ENCODE peak calls at places on chromosomes 5 and 9, in four cellular contexts. One of them, this sample, is unnamed.

GRCh38 chr5:61332891-61333350 is 863 bp downstream of the ZSWIM6 start:
- DNase-seq in stimulated activated naive CD8-positive, alpha-beta T cell treated with anti-CD3 and anti-CD28 coated beads, Interleukin-15, Interleukin-2, amounts not matched to agents 100 U/mL and 50 U/mL, for 24 hours: peak
- DNase-seq in mammary epithelial cell: peak
- DNase-seq in EH: peak
- DNase-seq in this sample: peak

GRCh38 chr5:1109542-1110259 is 2.2 kb downstream of the SLC12A7 start:
- DNase-seq in mammary epithelial cell: no peak
- DNase-seq in EH: no peak
- DNase-seq in stimulated activated naive CD8-positive, alpha-beta T cell treated with anti-CD3 and anti-CD28 coated beads, Interleukin-15, Interleukin-2, amounts not matched to agents 100 U/mL and 50 U/mL, for 24 hours: no peak
- DNase-seq in this sample: no peak

GRCh38 chr5:26569929-26570258 is 468.5 kb downstream of the CDH9 start:
- DNase-seq in mammary epithelial cell: no peak
- DNase-seq in EH: no peak
- DNase-seq in stimulated activated naive CD8-positive, alpha-beta T cell treated with anti-CD3 and anti-CD28 coated beads, Interleukin-15, Interleukin-2, amounts not matched to agents 100 U/mL and 50 U/mL, for 24 hours: no peak
- DNase-seq in this sample: no peak

GRCh38 chr9:127264462-127265040 is at the start of gene GARNL3:
- DNase-seq in stimulated activated naive CD8-positive, alpha-beta T cell treated with anti-CD3 and anti-CD28 coated beads, Interleukin-15, Interleukin-2, amounts not matched to agents 100 U/mL and 50 U/mL, for 24 hours: no peak
- DNase-seq in mammary epithelial cell: no peak
- DNase-seq in EH: no peak
- DNase-seq in this sample: no peak

GRCh38 chr9:138104251-138105122 is 226.9 kb downstream of the CACNA1B start:
- DNase-seq in mammary epithelial cell: no peak
- DNase-seq in stimulated activated naive CD8-positive, alpha-beta T cell treated with anti-CD3 and anti-CD28 coated beads, Interleukin-15, Interleukin-2, amounts not matched to agents 100 U/mL and 50 U/mL, for 24 hours: no peak
- DNase-seq in EH: no peak
- DNase-seq in this sample: no peak

GRCh38 chr5:107524111-107524510 is 146.6 kb downstream of the EFNA5 start:
- DNase-seq in EH: no peak
- DNase-seq in mammary epithelial cell: peak
- DNase-seq in stimulated activated naive CD8-positive, alpha-beta T cell treated with anti-CD3 and anti-CD28 coated beads, Interleukin-15, Interleukin-2, amounts not matched to agents 100 U/mL and 50 U/mL, for 24 hours: no peak
- DNase-seq in this sample: peak

GRCh38 chr9:136616307-136616635 is 46.4 kb upstream of the EGFL7 start:
- DNase-seq in mammary epithelial cell: no peak
- DNase-seq in stimulated activated naive CD8-positive, alpha-beta T cell treated with anti-CD3 and anti-CD28 coated beads, Interleukin-15, Interleukin-2, amounts not matched to agents 100 U/mL and 50 U/mL, for 24 hours: no peak
- DNase-seq in EH: no peak
- DNase-seq in this sample: no peak

GRCh38 chr5:1542755-1543154 is 19.0 kb upstream of the LPCAT1 start:
- DNase-seq in EH: peak
- DNase-seq in mammary epithelial cell: peak
- DNase-seq in stimulated activated naive CD8-positive, alpha-beta T cell treated with anti-CD3 and anti-CD28 coated beads, Interleukin-15, Interleukin-2, amounts not matched to agents 100 U/mL and 50 U/mL, for 24 hours: no peak
- DNase-seq in this sample: peak

GRCh38 chr9:116904165-116904564 is 217.1 kb downstream of the TRIM32 start:
- DNase-seq in EH: no peak
- DNase-seq in mammary epithelial cell: no peak
- DNase-seq in stimulated activated naive CD8-positive, alpha-beta T cell treated with anti-CD3 and anti-CD28 coated beads, Interleukin-15, Interleukin-2, amounts not matched to agents 100 U/mL and 50 U/mL, for 24 hours: no peak
- DNase-seq in this sample: no peak

GRCh38 chr5:107557051-107557658 is 113.6 kb downstream of the EFNA5 start:
- DNase-seq in stimulated activated naive CD8-positive, alpha-beta T cell treated with anti-CD3 and anti-CD28 coated beads, Interleukin-15, Interleukin-2, amounts not matched to agents 100 U/mL and 50 U/mL, for 24 hours: no peak
- DNase-seq in mammary epithelial cell: peak
- DNase-seq in EH: peak
- DNase-seq in this sample: peak

GRCh38 chr5:39151731-39152130 is 67.6 kb downstream of the FYB1 start:
- DNase-seq in stimulated activated naive CD8-positive, alpha-beta T cell treated with anti-CD3 and anti-CD28 coated beads, Interleukin-15, Interleukin-2, amounts not matched to agents 100 U/mL and 50 U/mL, for 24 hours: no peak
- DNase-seq in EH: no peak
- DNase-seq in mammary epithelial cell: no peak
- DNase-seq in this sample: no peak

GRCh38 chr9:97385626-97386264 is 26.2 kb upstream of the TDRD7 start:
- DNase-seq in mammary epithelial cell: no peak
- DNase-seq in EH: no peak
- DNase-seq in stimulated activated naive CD8-positive, alpha-beta T cell treated with anti-CD3 and anti-CD28 coated beads, Interleukin-15, Interleukin-2, amounts not matched to agents 100 U/mL and 50 U/mL, for 24 hours: no peak
- DNase-seq in this sample: no peak

GRCh38 chr9:83403864-83404263 is 134.3 kb downstream of the FRMD3 start:
- DNase-seq in mammary epithelial cell: peak
- DNase-seq in stimulated activated naive CD8-positive, alpha-beta T cell treated with anti-CD3 and anti-CD28 coated beads, Interleukin-15, Interleukin-2, amounts not matched to agents 100 U/mL and 50 U/mL, for 24 hours: no peak
- DNase-seq in EH: peak
- DNase-seq in this sample: peak

GRCh38 chr9:98989036-98990000 is 45.6 kb downstream of the COL15A1 start:
- DNase-seq in stimulated activated naive CD8-positive, alpha-beta T cell treated with anti-CD3 and anti-CD28 coated beads, Interleukin-15, Interleukin-2, amounts not matched to agents 100 U/mL and 50 U/mL, for 24 hours: no peak
- DNase-seq in EH: peak
- DNase-seq in mammary epithelial cell: peak
- DNase-seq in this sample: peak

GRCh38 chr5:43555895-43556606 is 826 bp downstream of the PAIP1 start:
- DNase-seq in stimulated activated naive CD8-positive, alpha-beta T cell treated with anti-CD3 and anti-CD28 coated beads, Interleukin-15, Interleukin-2, amounts not matched to agents 100 U/mL and 50 U/mL, for 24 hours: peak
- DNase-seq in EH: peak
- DNase-seq in mammary epithelial cell: peak
- DNase-seq in this sample: peak

GRCh38 chr5:102223542-102224444 is 72.3 kb downstream of the SLCO4C1 start:
- DNase-seq in stimulated activated naive CD8-positive, alpha-beta T cell treated with anti-CD3 and anti-CD28 coated beads, Interleukin-15, Interleukin-2, amounts not matched to agents 100 U/mL and 50 U/mL, for 24 hours: no peak
- DNase-seq in EH: peak
- DNase-seq in mammary epithelial cell: peak
- DNase-seq in this sample: peak

GRCh38 chr5:107668933-107669542 is 1.7 kb downstream of the EFNA5 start:
- DNase-seq in EH: no peak
- DNase-seq in mammary epithelial cell: peak
- DNase-seq in stimulated activated naive CD8-positive, alpha-beta T cell treated with anti-CD3 and anti-CD28 coated beads, Interleukin-15, Interleukin-2, amounts not matched to agents 100 U/mL and 50 U/mL, for 24 hours: no peak
- DNase-seq in this sample: peak

GRCh38 chr5:1672396-1672795 is 127.2 kb downstream of the MRPL36 start:
- DNase-seq in EH: no peak
- DNase-seq in stimulated activated naive CD8-positive, alpha-beta T cell treated with anti-CD3 and anti-CD28 coated beads, Interleukin-15, Interleukin-2, amounts not matched to agents 100 U/mL and 50 U/mL, for 24 hours: no peak
- DNase-seq in mammary epithelial cell: no peak
- DNase-seq in this sample: no peak

GRCh38 chr5:126267435-126267834 is 155.8 kb upstream of the GRAMD2B start:
- DNase-seq in mammary epithelial cell: peak
- DNase-seq in EH: no peak
- DNase-seq in stimulated activated naive CD8-positive, alpha-beta T cell treated with anti-CD3 and anti-CD28 coated beads, Interleukin-15, Interleukin-2, amounts not matched to agents 100 U/mL and 50 U/mL, for 24 hours: no peak
- DNase-seq in this sample: peak

GRCh38 chr9:126838895-126839294 is 21.5 kb upstream of the ZBTB34 start:
- DNase-seq in mammary epithelial cell: no peak
- DNase-seq in EH: no peak
- DNase-seq in stimulated activated naive CD8-positive, alpha-beta T cell treated with anti-CD3 and anti-CD28 coated beads, Interleukin-15, Interleukin-2, amounts not matched to agents 100 U/mL and 50 U/mL, for 24 hours: no peak
- DNase-seq in this sample: no peak

GRCh38 chr9:124062172-124062571 is 50.6 kb downstream of the LHX2 start:
- DNase-seq in EH: no peak
- DNase-seq in stimulated activated naive CD8-positive, alpha-beta T cell treated with anti-CD3 and anti-CD28 coated beads, Interleukin-15, Interleukin-2, amounts not matched to agents 100 U/mL and 50 U/mL, for 24 hours: no peak
- DNase-seq in mammary epithelial cell: no peak
- DNase-seq in this sample: no peak

GRCh38 chr5:156015137-156015536 is 311.8 kb upstream of the SGCD start:
- DNase-seq in EH: no peak
- DNase-seq in stimulated activated naive CD8-positive, alpha-beta T cell treated with anti-CD3 and anti-CD28 coated beads, Interleukin-15, Interleukin-2, amounts not matched to agents 100 U/mL and 50 U/mL, for 24 hours: no peak
- DNase-seq in mammary epithelial cell: no peak
- DNase-seq in this sample: no peak

GRCh38 chr5:164207646-164208045 is 702.2 kb downstream of the MAT2B start:
- DNase-seq in EH: no peak
- DNase-seq in mammary epithelial cell: peak
- DNase-seq in stimulated activated naive CD8-positive, alpha-beta T cell treated with anti-CD3 and anti-CD28 coated beads, Interleukin-15, Interleukin-2, amounts not matched to agents 100 U/mL and 50 U/mL, for 24 hours: no peak
- DNase-seq in this sample: peak

GRCh38 chr9:75152416-75152815 is 64.1 kb downstream of the OSTF1 start:
- DNase-seq in mammary epithelial cell: no peak
- DNase-seq in stimulated activated naive CD8-positive, alpha-beta T cell treated with anti-CD3 and anti-CD28 coated beads, Interleukin-15, Interleukin-2, amounts not matched to agents 100 U/mL and 50 U/mL, for 24 hours: peak
- DNase-seq in EH: no peak
- DNase-seq in this sample: no peak

GRCh38 chr9:14343236-14343947 is 29.5 kb upstream of the NFIB start:
- DNase-seq in stimulated activated naive CD8-positive, alpha-beta T cell treated with anti-CD3 and anti-CD28 coated beads, Interleukin-15, Interleukin-2, amounts not matched to agents 100 U/mL and 50 U/mL, for 24 hours: no peak
- DNase-seq in mammary epithelial cell: no peak
- DNase-seq in EH: no peak
- DNase-seq in this sample: no peak

GRCh38 chr9:14488421-14489190 is 174.7 kb upstream of the NFIB start:
- DNase-seq in EH: no peak
- DNase-seq in stimulated activated naive CD8-positive, alpha-beta T cell treated with anti-CD3 and anti-CD28 coated beads, Interleukin-15, Interleukin-2, amounts not matched to agents 100 U/mL and 50 U/mL, for 24 hours: no peak
- DNase-seq in mammary epithelial cell: no peak
- DNase-seq in this sample: no peak

GRCh38 chr9:35816708-35817107 is 1.9 kb upstream of the HINT2 start:
- DNase-seq in stimulated activated naive CD8-positive, alpha-beta T cell treated with anti-CD3 and anti-CD28 coated beads, Interleukin-15, Interleukin-2, amounts not matched to agents 100 U/mL and 50 U/mL, for 24 hours: no peak
- DNase-seq in mammary epithelial cell: no peak
- DNase-seq in EH: no peak
- DNase-seq in this sample: no peak

GRCh38 chr9:21585756-21586752 is 103.9 kb upstream of the IFNE start:
- DNase-seq in mammary epithelial cell: no peak
- DNase-seq in stimulated activated naive CD8-positive, alpha-beta T cell treated with anti-CD3 and anti-CD28 coated beads, Interleukin-15, Interleukin-2, amounts not matched to agents 100 U/mL and 50 U/mL, for 24 hours: no peak
- DNase-seq in EH: peak
- DNase-seq in this sample: peak

GRCh38 chr9:113617550-113617949 is 154.0 kb downstream of the RGS3 start:
- DNase-seq in stimulated activated naive CD8-positive, alpha-beta T cell treated with anti-CD3 and anti-CD28 coated beads, Interleukin-15, Interleukin-2, amounts not matched to agents 100 U/mL and 50 U/mL, for 24 hours: no peak
- DNase-seq in EH: peak
- DNase-seq in mammary epithelial cell: no peak
- DNase-seq in this sample: no peak

GRCh38 chr9:96418920-96419690 is 935 bp upstream of the ZNF367 start:
- DNase-seq in EH: peak
- DNase-seq in mammary epithelial cell: peak
- DNase-seq in stimulated activated naive CD8-positive, alpha-beta T cell treated with anti-CD3 and anti-CD28 coated beads, Interleukin-15, Interleukin-2, amounts not matched to agents 100 U/mL and 50 U/mL, for 24 hours: peak
- DNase-seq in this sample: peak

GRCh38 chr9:113921366-113921765 is 45.3 kb downstream of the ZNF618 start:
- DNase-seq in EH: peak
- DNase-seq in mammary epithelial cell: no peak
- DNase-seq in stimulated activated naive CD8-positive, alpha-beta T cell treated with anti-CD3 and anti-CD28 coated beads, Interleukin-15, Interleukin-2, amounts not matched to agents 100 U/mL and 50 U/mL, for 24 hours: no peak
- DNase-seq in this sample: no peak

GRCh38 chr5:8553364-8553763 is 684.4 kb downstream of the MTRR start:
- DNase-seq in EH: no peak
- DNase-seq in mammary epithelial cell: no peak
- DNase-seq in stimulated activated naive CD8-positive, alpha-beta T cell treated with anti-CD3 and anti-CD28 coated beads, Interleukin-15, Interleukin-2, amounts not matched to agents 100 U/mL and 50 U/mL, for 24 hours: no peak
- DNase-seq in this sample: no peak

GRCh38 chr5:83608122-83608521 is 112.5 kb downstream of the HAPLN1 start:
- DNase-seq in stimulated activated naive CD8-positive, alpha-beta T cell treated with anti-CD3 and anti-CD28 coated beads, Interleukin-15, Interleukin-2, amounts not matched to agents 100 U/mL and 50 U/mL, for 24 hours: no peak
- DNase-seq in EH: peak
- DNase-seq in mammary epithelial cell: peak
- DNase-seq in this sample: peak

GRCh38 chr9:75226403-75227139 is 138.3 kb downstream of the OSTF1 start:
- DNase-seq in EH: no peak
- DNase-seq in mammary epithelial cell: no peak
- DNase-seq in stimulated activated naive CD8-positive, alpha-beta T cell treated with anti-CD3 and anti-CD28 coated beads, Interleukin-15, Interleukin-2, amounts not matched to agents 100 U/mL and 50 U/mL, for 24 hours: no peak
- DNase-seq in this sample: no peak

GRCh38 chr5:171415115-171415730 is 4.2 kb upstream of the FGF18 start:
- DNase-seq in stimulated activated naive CD8-positive, alpha-beta T cell treated with anti-CD3 and anti-CD28 coated beads, Interleukin-15, Interleukin-2, amounts not matched to agents 100 U/mL and 50 U/mL, for 24 hours: no peak
- DNase-seq in mammary epithelial cell: no peak
- DNase-seq in EH: peak
- DNase-seq in this sample: no peak

GRCh38 chr5:64207978-64208377 is 42.3 kb downstream of the RNF180 start:
- DNase-seq in mammary epithelial cell: peak
- DNase-seq in EH: peak
- DNase-seq in stimulated activated naive CD8-positive, alpha-beta T cell treated with anti-CD3 and anti-CD28 coated beads, Interleukin-15, Interleukin-2, amounts not matched to agents 100 U/mL and 50 U/mL, for 24 hours: no peak
- DNase-seq in this sample: peak

GRCh38 chr5:127705120-127705892 is 2.1 kb downstream of the CCDC192 start:
- DNase-seq in stimulated activated naive CD8-positive, alpha-beta T cell treated with anti-CD3 and anti-CD28 coated beads, Interleukin-15, Interleukin-2, amounts not matched to agents 100 U/mL and 50 U/mL, for 24 hours: no peak
- DNase-seq in EH: peak
- DNase-seq in mammary epithelial cell: peak
- DNase-seq in this sample: peak